ENCODE peak calls at places on chromosome 19, in four cellular contexts. One of them, this sample, is unnamed.

GRCh38 chr19:17902701-17903100 is 30.1 kb upstream of the CCDC124 start:
- DNase-seq in NCI-H1092 treated with DMSO at 0.1 percent for 48 hours: no peak
- DNase-seq in activated CD4-positive, alpha-beta T cell treated with anti-CD3 and anti-CD28 coated beads, Interleukin-2, amount 50 U/mL, for 1 hour: no peak
- DNase-seq in COR-L47: no peak
- DNase-seq in this sample: peak

GRCh38 chr19:12778020-12778904 is 2.9 kb upstream of the HOOK2 start:
- DNase-seq in NCI-H1092 treated with DMSO at 0.1 percent for 48 hours: peak
- DNase-seq in activated CD4-positive, alpha-beta T cell treated with anti-CD3 and anti-CD28 coated beads, Interleukin-2, amount 50 U/mL, for 1 hour: peak
- DNase-seq in COR-L47: peak
- DNase-seq in this sample: peak

GRCh38 chr19:5891938-5892771 is 11.4 kb downstream of the NDUFA11 start:
- DNase-seq in NCI-H1092 treated with DMSO at 0.1 percent for 48 hours: peak
- DNase-seq in activated CD4-positive, alpha-beta T cell treated with anti-CD3 and anti-CD28 coated beads, Interleukin-2, amount 50 U/mL, for 1 hour: no peak
- DNase-seq in COR-L47: no peak
- DNase-seq in this sample: peak

GRCh38 chr19:29845576-29846176 is 33.9 kb downstream of the CCNE1 start:
- DNase-seq in NCI-H1092 treated with DMSO at 0.1 percent for 48 hours: no peak
- DNase-seq in activated CD4-positive, alpha-beta T cell treated with anti-CD3 and anti-CD28 coated beads, Interleukin-2, amount 50 U/mL, for 1 hour: no peak
- DNase-seq in COR-L47: no peak
- DNase-seq in this sample: peak

GRCh38 chr19:2015611-2015950 is at the start of gene BTBD2:
- DNase-seq in NCI-H1092 treated with DMSO at 0.1 percent for 48 hours: peak
- DNase-seq in activated CD4-positive, alpha-beta T cell treated with anti-CD3 and anti-CD28 coated beads, Interleukin-2, amount 50 U/mL, for 1 hour: peak
- DNase-seq in COR-L47: peak
- DNase-seq in this sample: peak

GRCh38 chr19:47313754-47314133 is 4.1 kb downstream of the C5AR1 start:
- DNase-seq in NCI-H1092 treated with DMSO at 0.1 percent for 48 hours: no peak
- DNase-seq in activated CD4-positive, alpha-beta T cell treated with anti-CD3 and anti-CD28 coated beads, Interleukin-2, amount 50 U/mL, for 1 hour: no peak
- DNase-seq in COR-L47: no peak
- DNase-seq in this sample: no peak

GRCh38 chr19:36032251-36033104 is at the start of gene CLIP3:
- DNase-seq in NCI-H1092 treated with DMSO at 0.1 percent for 48 hours: peak
- DNase-seq in activated CD4-positive, alpha-beta T cell treated with anti-CD3 and anti-CD28 coated beads, Interleukin-2, amount 50 U/mL, for 1 hour: peak
- DNase-seq in COR-L47: peak
- DNase-seq in this sample: peak

GRCh38 chr19:49837425-49837824 is 13.5 kb upstream of the PTOV1 start:
- DNase-seq in NCI-H1092 treated with DMSO at 0.1 percent for 48 hours: no peak
- DNase-seq in activated CD4-positive, alpha-beta T cell treated with anti-CD3 and anti-CD28 coated beads, Interleukin-2, amount 50 U/mL, for 1 hour: no peak
- DNase-seq in COR-L47: no peak
- DNase-seq in this sample: no peak

GRCh38 chr19:14110650-14111049 is 6.9 kb downstream of the PRKACA start:
- DNase-seq in NCI-H1092 treated with DMSO at 0.1 percent for 48 hours: no peak
- DNase-seq in activated CD4-positive, alpha-beta T cell treated with anti-CD3 and anti-CD28 coated beads, Interleukin-2, amount 50 U/mL, for 1 hour: no peak
- DNase-seq in COR-L47: no peak
- DNase-seq in this sample: no peak

GRCh38 chr19:13808856-13809255 is 13.6 kb downstream of the ZSWIM4 start:
- DNase-seq in NCI-H1092 treated with DMSO at 0.1 percent for 48 hours: no peak
- DNase-seq in activated CD4-positive, alpha-beta T cell treated with anti-CD3 and anti-CD28 coated beads, Interleukin-2, amount 50 U/mL, for 1 hour: no peak
- DNase-seq in COR-L47: no peak
- DNase-seq in this sample: no peak

GRCh38 chr19:45522010-45522941 is 15.0 kb downstream of the VASP start:
- DNase-seq in NCI-H1092 treated with DMSO at 0.1 percent for 48 hours: no peak
- DNase-seq in activated CD4-positive, alpha-beta T cell treated with anti-CD3 and anti-CD28 coated beads, Interleukin-2, amount 50 U/mL, for 1 hour: no peak
- DNase-seq in COR-L47: no peak
- DNase-seq in this sample: no peak

GRCh38 chr19:3319643-3320353 is 46.6 kb upstream of the NFIC start:
- DNase-seq in NCI-H1092 treated with DMSO at 0.1 percent for 48 hours: no peak
- DNase-seq in activated CD4-positive, alpha-beta T cell treated with anti-CD3 and anti-CD28 coated beads, Interleukin-2, amount 50 U/mL, for 1 hour: no peak
- DNase-seq in COR-L47: no peak
- DNase-seq in this sample: no peak

GRCh38 chr19:3573858-3574637 is 1.3 kb downstream of the HMG20B start:
- DNase-seq in NCI-H1092 treated with DMSO at 0.1 percent for 48 hours: peak
- DNase-seq in activated CD4-positive, alpha-beta T cell treated with anti-CD3 and anti-CD28 coated beads, Interleukin-2, amount 50 U/mL, for 1 hour: peak
- DNase-seq in COR-L47: peak
- DNase-seq in this sample: peak

GRCh38 chr19:37506387-37507166 is at the start of gene ZNF793:
- DNase-seq in NCI-H1092 treated with DMSO at 0.1 percent for 48 hours: peak
- DNase-seq in activated CD4-positive, alpha-beta T cell treated with anti-CD3 and anti-CD28 coated beads, Interleukin-2, amount 50 U/mL, for 1 hour: peak
- DNase-seq in COR-L47: peak
- DNase-seq in this sample: peak

GRCh38 chr19:4038661-4039096 is 28.0 kb downstream of the ZBTB7A start:
- DNase-seq in NCI-H1092 treated with DMSO at 0.1 percent for 48 hours: no peak
- DNase-seq in activated CD4-positive, alpha-beta T cell treated with anti-CD3 and anti-CD28 coated beads, Interleukin-2, amount 50 U/mL, for 1 hour: no peak
- DNase-seq in COR-L47: no peak
- DNase-seq in this sample: no peak

GRCh38 chr19:43464089-43464775 is 1.2 kb downstream of the LYPD3 start:
- DNase-seq in NCI-H1092 treated with DMSO at 0.1 percent for 48 hours: no peak
- DNase-seq in activated CD4-positive, alpha-beta T cell treated with anti-CD3 and anti-CD28 coated beads, Interleukin-2, amount 50 U/mL, for 1 hour: no peak
- DNase-seq in COR-L47: no peak
- DNase-seq in this sample: peak

GRCh38 chr19:49803529-49803856 is 9.6 kb downstream of the FUZ start:
- DNase-seq in NCI-H1092 treated with DMSO at 0.1 percent for 48 hours: no peak
- DNase-seq in activated CD4-positive, alpha-beta T cell treated with anti-CD3 and anti-CD28 coated beads, Interleukin-2, amount 50 U/mL, for 1 hour: no peak
- DNase-seq in COR-L47: no peak
- DNase-seq in this sample: no peak

GRCh38 chr19:43561144-43561970 is 14.0 kb downstream of the XRCC1 start:
- DNase-seq in NCI-H1092 treated with DMSO at 0.1 percent for 48 hours: no peak
- DNase-seq in activated CD4-positive, alpha-beta T cell treated with anti-CD3 and anti-CD28 coated beads, Interleukin-2, amount 50 U/mL, for 1 hour: no peak
- DNase-seq in COR-L47: no peak
- DNase-seq in this sample: no peak

GRCh38 chr19:51573331-51573730 is 2.2 kb downstream of the ZNF175 start:
- DNase-seq in NCI-H1092 treated with DMSO at 0.1 percent for 48 hours: no peak
- DNase-seq in activated CD4-positive, alpha-beta T cell treated with anti-CD3 and anti-CD28 coated beads, Interleukin-2, amount 50 U/mL, for 1 hour: no peak
- DNase-seq in COR-L47: no peak
- DNase-seq in this sample: no peak

GRCh38 chr19:47035127-47035494 is 13.3 kb downstream of the TMEM160 start:
- DNase-seq in NCI-H1092 treated with DMSO at 0.1 percent for 48 hours: no peak
- DNase-seq in activated CD4-positive, alpha-beta T cell treated with anti-CD3 and anti-CD28 coated beads, Interleukin-2, amount 50 U/mL, for 1 hour: no peak
- DNase-seq in COR-L47: peak
- DNase-seq in this sample: no peak

GRCh38 chr19:58021541-58022282 is 12.1 kb upstream of the ZSCAN1 start:
- DNase-seq in NCI-H1092 treated with DMSO at 0.1 percent for 48 hours: peak
- DNase-seq in activated CD4-positive, alpha-beta T cell treated with anti-CD3 and anti-CD28 coated beads, Interleukin-2, amount 50 U/mL, for 1 hour: peak
- DNase-seq in COR-L47: peak
- DNase-seq in this sample: peak

GRCh38 chr19:33390908-33391630 is 17.6 kb downstream of the CEBPG start:
- DNase-seq in NCI-H1092 treated with DMSO at 0.1 percent for 48 hours: no peak
- DNase-seq in activated CD4-positive, alpha-beta T cell treated with anti-CD3 and anti-CD28 coated beads, Interleukin-2, amount 50 U/mL, for 1 hour: no peak
- DNase-seq in COR-L47: no peak
- DNase-seq in this sample: no peak

GRCh38 chr19:51295382-51296126 is 15.9 kb upstream of the IGLON5 start:
- DNase-seq in NCI-H1092 treated with DMSO at 0.1 percent for 48 hours: no peak
- DNase-seq in activated CD4-positive, alpha-beta T cell treated with anti-CD3 and anti-CD28 coated beads, Interleukin-2, amount 50 U/mL, for 1 hour: no peak
- DNase-seq in COR-L47: no peak
- DNase-seq in this sample: no peak

GRCh38 chr19:50693064-50693975 is 26.3 kb downstream of the SHANK1 start:
- DNase-seq in NCI-H1092 treated with DMSO at 0.1 percent for 48 hours: no peak
- DNase-seq in activated CD4-positive, alpha-beta T cell treated with anti-CD3 and anti-CD28 coated beads, Interleukin-2, amount 50 U/mL, for 1 hour: no peak
- DNase-seq in COR-L47: no peak
- DNase-seq in this sample: no peak

GRCh38 chr19:1610579-1610978 is 5.3 kb upstream of the UQCR11 start:
- DNase-seq in NCI-H1092 treated with DMSO at 0.1 percent for 48 hours: no peak
- DNase-seq in activated CD4-positive, alpha-beta T cell treated with anti-CD3 and anti-CD28 coated beads, Interleukin-2, amount 50 U/mL, for 1 hour: no peak
- DNase-seq in COR-L47: no peak
- DNase-seq in this sample: no peak

GRCh38 chr19:50362656-50363424 is 2.6 kb downstream of the NAPSA start:
- DNase-seq in NCI-H1092 treated with DMSO at 0.1 percent for 48 hours: no peak
- DNase-seq in activated CD4-positive, alpha-beta T cell treated with anti-CD3 and anti-CD28 coated beads, Interleukin-2, amount 50 U/mL, for 1 hour: no peak
- DNase-seq in COR-L47: no peak
- DNase-seq in this sample: no peak